ENCODE peak calls at places on chromosomes 12 and 14, in nine cellular contexts. Z is A549; N is spleen; G is ovary; I is HAP-1; L is CD8-positive, alpha-beta T cell; M is stomach; C is astrocyte; K is mucosa of descending colon. V is an unnamed sample.
A peak's percentile ranks its signal among the peaks of the same experiment; 100 is the strongest.

GRCh38 chr14:58362798-58363412 is 32.8 kb upstream of the TOMM20L start:
- DNase-seq in L (no peak), K (no peak), Z (peak; percentile 18), I (peak; percentile 33), N (no peak), M (no peak), G (no peak), C (peak; percentile 4), V (no peak)

GRCh38 chr14:103528158-103528511 is 861 bp upstream of the TRMT61A start:
- DNase-seq in L (no peak), K (peak; percentile 75), C (no peak), G (no peak), M (peak; percentile 49), I (no peak), Z (no peak), N (no peak), V (no peak)

GRCh38 chr12:69977991-69978390 is 153.0 kb downstream of the MYRFL start:
- DNase-seq in N (no peak), Z (no peak), G (no peak), L (no peak), K (no peak), C (no peak), M (no peak), I (no peak), V (no peak)

GRCh38 chr14:76917759-76918175 is 91.6 kb downstream of the LRRC74A start:
- DNase-seq in C (no peak), M (peak; percentile 65), L (no peak), G (no peak), Z (no peak), N (no peak), I (no peak), K (no peak), V (no peak)

GRCh38 chr12:25653487-25654175 is 100.5 kb upstream of the LMNTD1 start:
- DNase-seq in N (peak; percentile 85), K (no peak), Z (no peak), M (no peak), L (no peak), C (no peak), I (no peak), G (no peak), V (no peak)

GRCh38 chr14:32939254-32940065 is 781 bp downstream of the NPAS3 start:
- DNase-seq in G (peak; percentile 85), I (peak; percentile 60), L (no peak), M (peak; percentile 68), C (peak; percentile 75), N (peak; percentile 83), Z (no peak), K (peak; percentile 73), V (peak; percentile 58)

GRCh38 chr12:32516230-32516629 is 116.9 kb downstream of the FGD4 start:
- DNase-seq in N (no peak), K (no peak), C (no peak), L (no peak), M (no peak), I (no peak), G (no peak), Z (no peak), V (no peak)

GRCh38 chr14:69860221-69860620 is 19.0 kb upstream of the SMOC1 start:
- DNase-seq in N (no peak), K (no peak), I (no peak), M (no peak), C (no peak), G (no peak), L (no peak), Z (no peak), V (no peak)

GRCh38 chr12:113456761-113457160 is 14.9 kb downstream of the LHX5 start:
- DNase-seq in G (no peak), M (no peak), N (no peak), K (no peak), I (no peak), Z (no peak), L (no peak), C (no peak), V (no peak)

GRCh38 chr12:56151672-56152131 is 685 bp upstream of the MYL6B start:
- DNase-seq in G (no peak), Z (peak; percentile 94), I (peak; percentile 45), N (peak; percentile 88), M (peak; percentile 68), K (peak; percentile 83), L (peak; percentile 33), C (no peak), V (peak; percentile 58)

GRCh38 chr14:54669759-54670630 is 103.1 kb downstream of the SAMD4A start:
- DNase-seq in Z (no peak), M (no peak), N (no peak), K (no peak), C (peak; percentile 82), L (no peak), G (no peak), I (peak; percentile 69), V (no peak)

GRCh38 chr12:115990241-115990640 is 287.3 kb downstream of the MED13L start:
- DNase-seq in K (no peak), C (no peak), L (no peak), N (no peak), G (no peak), Z (no peak), I (no peak), M (no peak), V (no peak)

GRCh38 chr12:51910691-51911090 is 3.4 kb downstream of the ACVRL1 start:
- DNase-seq in Z (no peak), I (no peak), L (no peak), N (no peak), M (no peak), G (no peak), K (no peak), C (no peak), V (no peak)
- H3K4me1 ChIP-seq in Z (no peaks in the 10 kb centered on the region), I (no peaks in the 10 kb centered on the region), L (no peaks in the 10 kb centered on the region), N (peaks cover 39% of the 10 kb centered on the region), M (peaks cover 49% of the 10 kb centered on the region), G (no peaks in the 10 kb centered on the region), K (peaks cover 36% of the 10 kb centered on the region), C (peaks cover 5% of the 10 kb centered on the region), V (peaks cover 35% of the 10 kb centered on the region)

GRCh38 chr12:96215933-96216273 is 21.7 kb downstream of the ELK3 start:
- DNase-seq in N (no peak), L (no peak), K (no peak), Z (no peak), G (no peak), C (no peak), I (no peak), M (no peak), V (no peak)
- H3K4me1 ChIP-seq in N (peaks cover 54% of the 10 kb centered on the region), L (peaks cover 36% of the 10 kb centered on the region), K (peaks cover 7% of the 10 kb centered on the region), Z (peaks cover 56% of the 10 kb centered on the region), G (peaks cover 1% of the 10 kb centered on the region), C (peaks cover 40% of the 10 kb centered on the region), I (no peaks in the 10 kb centered on the region), M (peaks cover 21% of the 10 kb centered on the region), V (peaks cover 3% of the 10 kb centered on the region)

GRCh38 chr14:93789366-93790130 is 1.3 kb upstream of the PRIMA1 start:
- DNase-seq in M (no peak), I (no peak), G (no peak), K (no peak), Z (no peak), L (no peak), C (no peak), N (no peak), V (no peak)
- H3K4me1 ChIP-seq in M (peaks cover 27% of the 10 kb centered on the region), I (peaks cover 16% of the 10 kb centered on the region), G (no peaks in the 10 kb centered on the region), K (peaks cover 2% of the 10 kb centered on the region), Z (peaks cover 3% of the 10 kb centered on the region), L (no peaks in the 10 kb centered on the region), C (no peaks in the 10 kb centered on the region), N (no peaks in the 10 kb centered on the region), V (no peaks in the 10 kb centered on the region)

GRCh38 chr14:83707056-83707455 is 1822.9 kb upstream of the FLRT2 start:
- DNase-seq in K (no peak), M (no peak), G (no peak), N (no peak), C (no peak), L (no peak), I (no peak), Z (no peak), V (no peak)
- H3K4me1 ChIP-seq in K (no peaks in the 10 kb centered on the region), M (no peaks in the 10 kb centered on the region), G (peaks cover 4% of the 10 kb centered on the region), N (no peaks in the 10 kb centered on the region), C (no peaks in the 10 kb centered on the region), L (no peaks in the 10 kb centered on the region), I (no peaks in the 10 kb centered on the region), Z (no peaks in the 10 kb centered on the region), V (no peaks in the 10 kb centered on the region)

GRCh38 chr14:99560403-99560802 is 43.6 kb downstream of the CCDC85C start:
- DNase-seq in G (no peak), I (no peak), K (no peak), M (no peak), Z (no peak), L (no peak), C (no peak), N (no peak), V (no peak)

GRCh38 chr14:99562848-99563748 is 40.9 kb downstream of the CCDC85C start:
- DNase-seq in Z (peak; percentile 76), G (peak; percentile 81), K (peak; percentile 84), N (no peak), C (peak; percentile 81), M (peak; percentile 95), I (peak; percentile 56), L (no peak), V (no peak)

GRCh38 chr14:99561827-99562226 is 42.2 kb downstream of the CCDC85C start:
- DNase-seq in N (no peak), L (no peak), G (no peak), Z (no peak), I (no peak), M (no peak), K (no peak), C (no peak), V (no peak)

GRCh38 chr14:99559286-99559990 is 44.6 kb downstream of the CCDC85C start:
- DNase-seq in N (no peak), I (no peak), L (no peak), Z (no peak), M (no peak), K (no peak), C (peak; percentile 79), G (no peak), V (no peak)

GRCh38 chr14:99560946-99561683 is 42.9 kb downstream of the CCDC85C start:
- DNase-seq in K (no peak), L (no peak), N (no peak), M (peak; percentile 79), I (no peak), Z (no peak), G (no peak), C (no peak), V (no peak)
- H3K4me1 ChIP-seq in K (peaks cover 30% of the 10 kb centered on the region), L (no peaks in the 10 kb centered on the region), N (no peaks in the 10 kb centered on the region), M (peaks cover 64% of the 10 kb centered on the region), I (peaks cover 9% of the 10 kb centered on the region), Z (peaks cover 54% of the 10 kb centered on the region), G (peaks cover 12% of the 10 kb centered on the region), C (peaks cover 44% of the 10 kb centered on the region), V (peaks cover 25% of the 10 kb centered on the region)

V was measured in NT2/D1.